ENCODE peak calls at places on chromosome 18, in ten cellular contexts. O is activated naive CD4-positive, alpha-beta T cell treated with anti-CD3 and anti-CD28 coated beads for 36 hours; E is AG09309; C is CD4-positive, alpha-beta memory T cell; Q is globus pallidus; B is GM23248; D is dermis blood vessel endothelial cell; S is cardiac muscle cell; I is immature natural killer cell; H is stimulated activated naive CD8-positive, alpha-beta T cell treated with anti-CD3 and anti-CD28 coated beads, Interleukin-15, Interleukin-2, amounts not matched to agents 100 U/mL and 50 U/mL, for 24 hours. J is an unnamed sample.

GRCh38 chr18:70288171-70288850 is 534 bp upstream of the SOCS6 start:
- DNase-seq in O (peak; percentile 17), E (no peak), C (no peak), Q (no peak), B (peak; percentile 74), D (peak; percentile 53), S (no peak), I (peak; percentile 9), H (peak; percentile 14), J (no peak)

GRCh38 chr18:5476961-5477800 is 66.6 kb downstream of the EPB41L3 start:
- DNase-seq in O (no peak), E (no peak), C (no peak), Q (no peak), B (no peak), D (no peak), S (no peak), I (no peak), H (no peak), J (no peak)

GRCh38 chr18:70371908-70372307 is 83.1 kb downstream of the SOCS6 start:
- DNase-seq in O (no peak), E (no peak), C (no peak), Q (no peak), B (peak; percentile 32), D (no peak), S (no peak), I (no peak), H (no peak), J (no peak)

GRCh38 chr18:74498712-74499629 is 2.8 kb downstream of the CNDP2 start:
- DNase-seq in O (peak; percentile 88), E (no peak), C (peak; percentile 76), Q (peak; percentile 73), B (peak; percentile 42), D (peak; percentile 74), S (no peak), I (peak; percentile 85), H (peak; percentile 84), J (peak; percentile 38)

GRCh38 chr18:66708631-66709030 is 104.7 kb upstream of the CDH19 start:
- DNase-seq in O (no peak), E (no peak), C (no peak), Q (no peak), B (no peak), D (no peak), S (no peak), I (no peak), H (no peak), J (no peak)

GRCh38 chr18:50454379-50455005 is 79.6 kb downstream of the SKA1 start:
- DNase-seq in O (no peak), E (no peak), C (no peak), Q (no peak), B (no peak), D (no peak), S (no peak), I (no peak), H (no peak), J (no peak)

GRCh38 chr18:22643731-22644130 is 226.0 kb upstream of the CTAGE1 start:
- DNase-seq in O (no peak), E (peak; percentile 44), C (no peak), Q (no peak), B (peak; percentile 11), D (no peak), S (no peak), I (no peak), H (no peak), J (no peak)

GRCh38 chr18:23643815-23644214 is 18.9 kb downstream of the ANKRD29 start:
- DNase-seq in O (no peak), E (no peak), C (no peak), Q (no peak), B (no peak), D (no peak), S (no peak), I (no peak), H (no peak), J (no peak)

GRCh38 chr18:25464211-25464610 is 112.2 kb upstream of the ZNF521 start:
- DNase-seq in O (no peak), E (no peak), C (no peak), Q (no peak), B (peak; percentile 62), D (no peak), S (no peak), I (no peak), H (no peak), J (no peak)

GRCh38 chr18:40957533-40958070 is 997.4 kb upstream of the PIK3C3 start:
- DNase-seq in O (no peak), E (no peak), C (no peak), Q (no peak), B (no peak), D (no peak), S (no peak), I (no peak), H (no peak), J (no peak)

GRCh38 chr18:26549486-26550435 is 1.4 kb upstream of the KCTD1 start:
- DNase-seq in O (no peak), E (peak; percentile 21), C (peak; percentile 4), Q (peak; percentile 35), B (peak; percentile 81), D (peak; percentile 49), S (peak; percentile 64), I (no peak), H (peak; percentile 14), J (peak; percentile 52)

GRCh38 chr18:41199212-41199611 is 755.8 kb upstream of the PIK3C3 start:
- DNase-seq in O (no peak), E (no peak), C (no peak), Q (no peak), B (no peak), D (no peak), S (no peak), I (no peak), H (no peak), J (no peak)

GRCh38 chr18:63210531-63210930 is 109.0 kb downstream of the BCL2 start:
- DNase-seq in O (no peak), E (no peak), C (no peak), Q (no peak), B (no peak), D (no peak), S (no peak), I (no peak), H (no peak), J (no peak)

GRCh38 chr18:36719630-36720029 is 109.2 kb downstream of the TPGS2 start:
- DNase-seq in O (no peak), E (no peak), C (no peak), Q (no peak), B (no peak), D (no peak), S (no peak), I (no peak), H (no peak), J (no peak)

GRCh38 chr18:13217466-13217961 is 1.0 kb upstream of the LDLRAD4 start:
- DNase-seq in O (peak; percentile 65), E (no peak), C (peak; percentile 64), Q (peak; percentile 70), B (peak; percentile 34), D (peak; percentile 62), S (peak; percentile 70), I (peak; percentile 24), H (peak; percentile 57), J (peak; percentile 62)

GRCh38 chr18:63101811-63102210 is 217.8 kb downstream of the BCL2 start:
- DNase-seq in O (no peak), E (no peak), C (no peak), Q (no peak), B (no peak), D (no peak), S (no peak), I (no peak), H (no peak), J (no peak)

GRCh38 chr18:54229660-54230059 is 5.2 kb upstream of the MBD2 start:
- DNase-seq in O (no peak), E (no peak), C (no peak), Q (no peak), B (no peak), D (no peak), S (no peak), I (no peak), H (peak; percentile 24), J (no peak)

GRCh38 chr18:45538444-45538843 is 76.8 kb upstream of the SLC14A2 start:
- DNase-seq in O (no peak), E (no peak), C (no peak), Q (no peak), B (no peak), D (no peak), S (no peak), I (no peak), H (no peak), J (no peak)

GRCh38 chr18:39752351-39752750 is 2186.8 kb upstream of the CELF4 start:
- DNase-seq in O (no peak), E (no peak), C (no peak), Q (no peak), B (no peak), D (no peak), S (no peak), I (no peak), H (no peak), J (no peak)

GRCh38 chr18:62812242-62812641 is 96.9 kb downstream of the PHLPP1 start:
- DNase-seq in O (no peak), E (no peak), C (no peak), Q (no peak), B (no peak), D (no peak), S (no peak), I (no peak), H (no peak), J (no peak)

GRCh38 chr18:57475903-57476302 is 40.7 kb downstream of the ONECUT2 start:
- DNase-seq in O (no peak), E (no peak), C (no peak), Q (no peak), B (no peak), D (no peak), S (no peak), I (no peak), H (no peak), J (no peak)

J was measured in putamen.